ENCODE peak calls at places on chromosome 5, in ten cellular contexts. One of them, this sample, is unnamed.

GRCh38 chr5:37835400-37835973 is 4.4 kb downstream of the GDNF start:
- DNase-seq in MM.1S: no peak
- DNase-seq in DMS 273 treated with DMSO at 0.1 percent for 48 hours: no peak
- DNase-seq in ACHN: no peak
- DNase-seq in stimulated activated CD8-positive, alpha-beta memory T cell treated with anti-CD3 and anti-CD28 coated beads, Interleukin-7, amount 100 ng/mL, for 48 hours: no peak
- DNase-seq in stimulated activated CD4-positive, alpha-beta T cell treated with anti-CD3 and anti-CD28 coated beads, Interleukin-15, amount 100 ng/mL, for 1 hour: no peak
- DNase-seq in NCI-H2227 treated with DMSO at 0.1 percent for 48 hours: no peak
- DNase-seq in NT2/D1: no peak
- DNase-seq in fibroblast of mammary gland: no peak
- DNase-seq in cardiac muscle cell: no peak
- DNase-seq in this sample: no peak

GRCh38 chr5:119370521-119370920 is 14.7 kb downstream of the TNFAIP8 start:
- DNase-seq in cardiac muscle cell: no peak
- DNase-seq in DMS 273 treated with DMSO at 0.1 percent for 48 hours: no peak
- DNase-seq in ACHN: no peak
- DNase-seq in fibroblast of mammary gland: no peak
- DNase-seq in MM.1S: no peak
- DNase-seq in stimulated activated CD8-positive, alpha-beta memory T cell treated with anti-CD3 and anti-CD28 coated beads, Interleukin-7, amount 100 ng/mL, for 48 hours: no peak
- DNase-seq in NT2/D1: no peak
- DNase-seq in NCI-H2227 treated with DMSO at 0.1 percent for 48 hours: no peak
- DNase-seq in stimulated activated CD4-positive, alpha-beta T cell treated with anti-CD3 and anti-CD28 coated beads, Interleukin-15, amount 100 ng/mL, for 1 hour: no peak
- DNase-seq in this sample: no peak

GRCh38 chr5:77925503-77925902 is 149.4 kb upstream of the TBCA start:
- DNase-seq in fibroblast of mammary gland: no peak
- DNase-seq in MM.1S: no peak
- DNase-seq in DMS 273 treated with DMSO at 0.1 percent for 48 hours: no peak
- DNase-seq in stimulated activated CD8-positive, alpha-beta memory T cell treated with anti-CD3 and anti-CD28 coated beads, Interleukin-7, amount 100 ng/mL, for 48 hours: no peak
- DNase-seq in NCI-H2227 treated with DMSO at 0.1 percent for 48 hours: no peak
- DNase-seq in stimulated activated CD4-positive, alpha-beta T cell treated with anti-CD3 and anti-CD28 coated beads, Interleukin-15, amount 100 ng/mL, for 1 hour: no peak
- DNase-seq in NT2/D1: no peak
- DNase-seq in cardiac muscle cell: no peak
- DNase-seq in ACHN: no peak
- DNase-seq in this sample: no peak

GRCh38 chr5:134873494-134873893 is 677 bp upstream of the TXNDC15 start:
- DNase-seq in fibroblast of mammary gland: peak
- DNase-seq in stimulated activated CD4-positive, alpha-beta T cell treated with anti-CD3 and anti-CD28 coated beads, Interleukin-15, amount 100 ng/mL, for 1 hour: no peak
- DNase-seq in NT2/D1: no peak
- DNase-seq in NCI-H2227 treated with DMSO at 0.1 percent for 48 hours: peak
- DNase-seq in DMS 273 treated with DMSO at 0.1 percent for 48 hours: no peak
- DNase-seq in MM.1S: peak
- DNase-seq in ACHN: no peak
- DNase-seq in cardiac muscle cell: no peak
- DNase-seq in stimulated activated CD8-positive, alpha-beta memory T cell treated with anti-CD3 and anti-CD28 coated beads, Interleukin-7, amount 100 ng/mL, for 48 hours: no peak
- DNase-seq in this sample: no peak

GRCh38 chr5:132076983-132077382 is 3.4 kb downstream of the CSF2 start:
- DNase-seq in MM.1S: no peak
- DNase-seq in stimulated activated CD8-positive, alpha-beta memory T cell treated with anti-CD3 and anti-CD28 coated beads, Interleukin-7, amount 100 ng/mL, for 48 hours: no peak
- DNase-seq in DMS 273 treated with DMSO at 0.1 percent for 48 hours: no peak
- DNase-seq in NCI-H2227 treated with DMSO at 0.1 percent for 48 hours: no peak
- DNase-seq in stimulated activated CD4-positive, alpha-beta T cell treated with anti-CD3 and anti-CD28 coated beads, Interleukin-15, amount 100 ng/mL, for 1 hour: no peak
- DNase-seq in NT2/D1: no peak
- DNase-seq in ACHN: no peak
- DNase-seq in fibroblast of mammary gland: no peak
- DNase-seq in cardiac muscle cell: no peak
- DNase-seq in this sample: no peak

GRCh38 chr5:150155258-150156032 is at the start of gene PDGFRB:
- DNase-seq in NT2/D1: no peak
- DNase-seq in MM.1S: peak
- DNase-seq in cardiac muscle cell: peak
- DNase-seq in fibroblast of mammary gland: peak
- DNase-seq in DMS 273 treated with DMSO at 0.1 percent for 48 hours: no peak
- DNase-seq in ACHN: peak
- DNase-seq in stimulated activated CD8-positive, alpha-beta memory T cell treated with anti-CD3 and anti-CD28 coated beads, Interleukin-7, amount 100 ng/mL, for 48 hours: peak
- DNase-seq in NCI-H2227 treated with DMSO at 0.1 percent for 48 hours: peak
- DNase-seq in stimulated activated CD4-positive, alpha-beta T cell treated with anti-CD3 and anti-CD28 coated beads, Interleukin-15, amount 100 ng/mL, for 1 hour: peak
- DNase-seq in this sample: peak

GRCh38 chr5:162931501-162931900 is 505.9 kb upstream of the CCNG1 start:
- DNase-seq in NT2/D1: no peak
- DNase-seq in stimulated activated CD8-positive, alpha-beta memory T cell treated with anti-CD3 and anti-CD28 coated beads, Interleukin-7, amount 100 ng/mL, for 48 hours: no peak
- DNase-seq in DMS 273 treated with DMSO at 0.1 percent for 48 hours: no peak
- DNase-seq in MM.1S: no peak
- DNase-seq in NCI-H2227 treated with DMSO at 0.1 percent for 48 hours: no peak
- DNase-seq in stimulated activated CD4-positive, alpha-beta T cell treated with anti-CD3 and anti-CD28 coated beads, Interleukin-15, amount 100 ng/mL, for 1 hour: no peak
- DNase-seq in ACHN: no peak
- DNase-seq in cardiac muscle cell: no peak
- DNase-seq in fibroblast of mammary gland: no peak
- DNase-seq in this sample: no peak

GRCh38 chr5:8458038-8458383 is 589.1 kb downstream of the MTRR start:
- DNase-seq in NT2/D1: no peak
- DNase-seq in stimulated activated CD4-positive, alpha-beta T cell treated with anti-CD3 and anti-CD28 coated beads, Interleukin-15, amount 100 ng/mL, for 1 hour: no peak
- DNase-seq in ACHN: peak
- DNase-seq in stimulated activated CD8-positive, alpha-beta memory T cell treated with anti-CD3 and anti-CD28 coated beads, Interleukin-7, amount 100 ng/mL, for 48 hours: no peak
- DNase-seq in fibroblast of mammary gland: peak
- DNase-seq in cardiac muscle cell: peak
- DNase-seq in MM.1S: no peak
- DNase-seq in NCI-H2227 treated with DMSO at 0.1 percent for 48 hours: no peak
- DNase-seq in DMS 273 treated with DMSO at 0.1 percent for 48 hours: no peak
- DNase-seq in this sample: no peak

GRCh38 chr5:36685631-36686147 is 79.3 kb downstream of the SLC1A3 start:
- DNase-seq in MM.1S: peak
- DNase-seq in cardiac muscle cell: peak
- DNase-seq in ACHN: no peak
- DNase-seq in NCI-H2227 treated with DMSO at 0.1 percent for 48 hours: no peak
- DNase-seq in fibroblast of mammary gland: peak
- DNase-seq in stimulated activated CD4-positive, alpha-beta T cell treated with anti-CD3 and anti-CD28 coated beads, Interleukin-15, amount 100 ng/mL, for 1 hour: no peak
- DNase-seq in NT2/D1: no peak
- DNase-seq in DMS 273 treated with DMSO at 0.1 percent for 48 hours: no peak
- DNase-seq in stimulated activated CD8-positive, alpha-beta memory T cell treated with anti-CD3 and anti-CD28 coated beads, Interleukin-7, amount 100 ng/mL, for 48 hours: no peak
- DNase-seq in this sample: no peak

GRCh38 chr5:10493884-10494283 is 52.2 kb downstream of the ROPN1L start:
- DNase-seq in cardiac muscle cell: no peak
- DNase-seq in NCI-H2227 treated with DMSO at 0.1 percent for 48 hours: no peak
- DNase-seq in NT2/D1: no peak
- DNase-seq in ACHN: no peak
- DNase-seq in fibroblast of mammary gland: no peak
- DNase-seq in DMS 273 treated with DMSO at 0.1 percent for 48 hours: no peak
- DNase-seq in MM.1S: peak
- DNase-seq in stimulated activated CD4-positive, alpha-beta T cell treated with anti-CD3 and anti-CD28 coated beads, Interleukin-15, amount 100 ng/mL, for 1 hour: no peak
- DNase-seq in stimulated activated CD8-positive, alpha-beta memory T cell treated with anti-CD3 and anti-CD28 coated beads, Interleukin-7, amount 100 ng/mL, for 48 hours: no peak
- DNase-seq in this sample: no peak

GRCh38 chr5:43038523-43038989 is 1.6 kb downstream of the ANXA2R start:
- DNase-seq in stimulated activated CD4-positive, alpha-beta T cell treated with anti-CD3 and anti-CD28 coated beads, Interleukin-15, amount 100 ng/mL, for 1 hour: no peak
- DNase-seq in NCI-H2227 treated with DMSO at 0.1 percent for 48 hours: peak
- DNase-seq in NT2/D1: no peak
- DNase-seq in MM.1S: peak
- DNase-seq in stimulated activated CD8-positive, alpha-beta memory T cell treated with anti-CD3 and anti-CD28 coated beads, Interleukin-7, amount 100 ng/mL, for 48 hours: no peak
- DNase-seq in DMS 273 treated with DMSO at 0.1 percent for 48 hours: no peak
- DNase-seq in fibroblast of mammary gland: no peak
- DNase-seq in ACHN: no peak
- DNase-seq in cardiac muscle cell: no peak
- DNase-seq in this sample: no peak

This sample was measured in activated CD8-positive, alpha-beta memory T cell treated with anti-CD3 and anti-CD28 coated beads for 48 hours.